ENCODE peak calls at places on chromosomes 5 and 9, in six cellular contexts. R, L, X, B, G and A are unnamed samples.

GRCh38 chr9:71704806-71705205 is 63.5 kb downstream of the CEMIP2 start:
- DNase-seq in X (no peak), R (no peak), G (no peak), B (no peak), L (no peak), A (no peak)

GRCh38 chr9:92635760-92636159 is 34.2 kb downstream of the IPPK start:
- DNase-seq in B (no peak), R (no peak), L (no peak), X (no peak), G (no peak), A (no peak)

GRCh38 chr5:32004404-32004803 is 169.7 kb downstream of the GOLPH3 start:
- DNase-seq in R (no peak), X (no peak), L (no peak), B (no peak), G (no peak), A (no peak)

GRCh38 chr9:89817186-89817960 is 212.6 kb downstream of the GADD45G start:
- DNase-seq in R (no peak), L (no peak), G (no peak), X (no peak), B (no peak), A (no peak)

GRCh38 chr5:135467051-135467625 is 15.0 kb upstream of the TIFAB start:
- DNase-seq in G (no peak), L (no peak), R (no peak), B (no peak), X (no peak), A (no peak)

GRCh38 chr9:79621916-79622575 is 50.3 kb downstream of the TLE4 start:
- DNase-seq in B (no peak), L (no peak), R (no peak), G (no peak), X (no peak), A (no peak)

GRCh38 chr5:115246361-115246991 is 16.2 kb downstream of the PGGT1B start:
- DNase-seq in B (peak; percentile 42), R (peak; percentile 49), G (peak; percentile 7), X (no peak), L (peak; percentile 35), A (peak; percentile 20)

GRCh38 chr9:74577956-74578355 is 80.8 kb downstream of the RORB start:
- DNase-seq in G (no peak), B (no peak), L (peak; percentile 1), R (peak; percentile 9), X (no peak), A (no peak)

GRCh38 chr5:95759005-95759404 is 27.9 kb downstream of the RHOBTB3 start:
- DNase-seq in B (no peak), X (no peak), G (no peak), L (no peak), R (peak; percentile 77), A (no peak)

GRCh38 chr5:103908327-103909099 is 345.9 kb upstream of the NUDT12 start:
- DNase-seq in G (no peak), L (no peak), B (no peak), X (no peak), R (no peak), A (no peak)

GRCh38 chr9:86308687-86309086 is 26.3 kb upstream of the ISCA1 start:
- DNase-seq in G (no peak), R (no peak), X (no peak), L (no peak), B (no peak), A (no peak)

GRCh38 chr5:64807505-64807904 is 38.8 kb downstream of the CWC27 start:
- DNase-seq in X (no peak), R (no peak), B (no peak), L (no peak), G (no peak), A (no peak)

GRCh38 chr9:23825700-23826099 is 340 bp downstream of the ELAVL2 start:
- DNase-seq in X (no peak), B (peak; percentile 10), R (no peak), L (no peak), G (no peak), A (no peak)

GRCh38 chr5:82635561-82636288 is 357.6 kb upstream of the RPS23 start:
- DNase-seq in R (peak; percentile 98), L (peak; percentile 13), X (no peak), G (no peak), B (no peak), A (no peak)

GRCh38 chr5:72160959-72161358 is 53.7 kb downstream of the MAP1B start:
- DNase-seq in L (no peak), G (no peak), R (no peak), B (no peak), X (no peak), A (no peak)

GRCh38 chr9:34665381-34666250 is 3.2 kb upstream of the CCL27 start:
- DNase-seq in R (peak; percentile 56), L (peak; percentile 92), X (peak; percentile 95), B (peak; percentile 96), G (no peak), A (peak; percentile 92)

GRCh38 chr5:73506459-73506955 is 8.3 kb downstream of the BTF3 start:
- DNase-seq in R (no peak), G (no peak), B (no peak), X (no peak), L (no peak), A (no peak)

GRCh38 chr5:73501406-73501805 is 3.2 kb downstream of the BTF3 start:
- DNase-seq in G (no peak), X (no peak), L (no peak), R (no peak), B (no peak), A (no peak)

DNA sequence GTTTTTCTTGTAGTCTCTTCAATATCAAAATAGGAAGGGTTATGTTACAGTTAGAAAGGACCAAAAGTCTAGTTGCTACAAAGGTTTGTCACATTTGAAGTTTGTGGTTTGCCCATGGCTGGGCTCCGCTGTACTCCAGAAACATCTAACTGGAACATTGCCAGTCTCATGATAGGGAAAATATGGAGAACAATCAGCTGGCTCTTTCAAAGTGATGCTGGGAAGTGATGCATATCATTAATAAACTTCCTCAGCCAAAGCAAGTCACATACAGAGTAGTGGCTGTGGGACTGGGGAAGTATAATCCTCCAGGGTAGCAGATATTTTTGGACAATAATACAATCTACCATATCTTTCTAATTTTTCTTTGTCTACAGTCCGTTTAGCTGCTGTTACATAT is 8.8 kb downstream of the BTF3 start:
- DNase-seq in B (peak; percentile 32), R (no peak), X (no peak), G (no peak), L (no peak), A (no peak)
- TF ChIP-seq POLR2AphosphoS5 in B (no peak), R (no peak), X (no peak), G (no peak), L (no peak), A (no peak)

DNA sequence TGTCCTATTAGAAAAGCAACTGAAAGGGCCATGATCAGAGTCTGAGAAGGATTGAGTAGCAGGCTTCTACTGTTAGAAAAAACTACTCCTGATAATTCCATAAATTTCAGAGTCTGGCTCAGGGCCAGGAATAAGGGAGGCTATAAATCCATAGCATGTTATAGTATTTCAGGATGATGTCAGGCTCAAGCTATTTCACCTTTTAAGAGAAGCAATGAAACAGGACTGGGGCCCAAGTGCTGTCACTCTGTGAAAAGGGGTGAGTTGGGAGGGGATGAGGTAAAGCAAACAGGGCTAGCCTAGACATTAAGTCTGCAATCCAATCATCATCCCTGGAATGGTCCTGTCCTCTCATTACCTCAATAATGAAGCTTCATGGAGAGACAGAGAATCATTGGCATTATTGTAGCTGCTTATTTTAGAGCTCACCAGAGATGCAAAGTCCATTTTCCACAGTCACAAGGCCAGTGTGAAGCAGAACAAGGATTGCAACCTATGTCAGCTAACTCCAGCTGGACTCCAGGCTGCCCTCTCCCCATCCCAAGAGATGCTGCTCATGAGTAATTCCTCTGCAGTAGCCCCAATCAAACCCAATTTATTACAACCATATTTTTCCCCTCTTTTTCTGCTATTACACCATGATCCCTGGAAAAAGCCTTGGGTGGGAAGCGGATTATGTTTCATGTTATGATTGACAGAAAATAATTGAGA is 56.0 kb downstream of the PAPPA start:
- DNase-seq in X (no peak), L (no peak), G (no peak), R (no peak), B (no peak), A (no peak)
- TF ChIP-seq YY1 in X (no peak), L (no peak), G (no peak), R (no peak), B (no peak), A (no peak)

DNA sequence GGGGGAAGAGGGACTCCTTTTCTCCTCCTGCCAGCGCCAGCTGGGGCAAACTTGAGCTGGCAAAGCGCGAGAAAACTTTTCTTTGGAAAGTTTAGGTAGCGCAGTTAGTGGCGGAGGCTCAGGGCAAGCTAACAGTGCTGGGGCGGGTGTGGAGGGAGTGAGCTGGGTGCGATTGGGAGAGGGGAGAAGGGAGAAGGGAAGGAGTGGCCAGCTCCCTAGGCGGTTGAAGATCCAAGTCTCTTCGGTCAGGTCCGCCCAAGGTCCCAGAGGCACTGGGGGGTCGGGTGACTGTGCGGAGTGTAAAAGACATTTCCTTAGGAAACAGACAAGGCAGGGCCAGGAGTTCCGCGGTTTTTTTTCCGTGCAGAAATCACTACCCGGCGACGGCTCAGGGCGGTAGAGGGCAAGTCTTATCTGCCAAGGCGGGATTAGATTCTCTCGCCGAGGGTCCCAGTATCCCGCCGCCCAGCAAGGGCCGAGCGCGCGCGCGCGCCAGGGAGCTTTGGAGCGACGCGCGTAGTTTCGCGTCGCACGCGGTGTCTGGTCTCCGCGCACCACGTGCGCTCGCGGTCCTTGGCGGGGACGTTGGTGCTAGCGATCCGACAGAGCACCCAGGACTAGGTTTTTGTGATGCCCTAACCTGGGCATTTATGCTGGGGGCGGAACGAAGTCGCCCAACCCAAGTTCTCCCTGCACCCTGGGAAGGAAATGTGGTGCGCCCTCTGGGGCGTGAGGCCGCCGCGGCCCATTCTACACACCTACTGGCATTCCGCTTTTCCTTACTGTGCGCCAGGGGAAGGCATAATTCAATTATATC is 33.7 kb upstream of the NFIB start:
- DNase-seq in R (no peak), B (peak; percentile 9), X (peak; percentile 81), G (no peak), L (no peak), A (no peak)
- TF ChIP-seq POLR2AphosphoS5 in R (no peak), B (no peak), X (no peak), G (no peak), L (no peak), A (no peak)

GRCh38 chr5:138000102-138000723 is 32.7 kb downstream of the FAM13B start:
- DNase-seq in X (no peak), L (peak; percentile 35), R (peak; percentile 77), B (no peak), G (no peak), A (peak; percentile 85)
- TF ChIP-seq YY1 in X (no peak), L (no peak), R (no peak), B (no peak), G (no peak), A (no peak)

GRCh38 chr5:2266668-2267240 is 384.0 kb upstream of the IRX4 start:
- DNase-seq in B (no peak), R (no peak), X (no peak), L (no peak), G (no peak), A (no peak)
- TF ChIP-seq POLR2AphosphoS5 in B (no peak), R (no peak), X (no peak), L (no peak), G (no peak), A (no peak)